ENCODE peak calls at places on chromosomes 6 and 20, in ten cellular contexts. One of them, this sample, is unnamed.

GRCh38 chr20:62159835-62160234 is 16.3 kb downstream of the SS18L1 start:
- DNase-seq in DMS153: no peak
- DNase-seq in kidney glomerular epithelial cell: no peak
- DNase-seq in non-pigmented ciliary epithelial cell: no peak
- DNase-seq in psoas muscle: no peak
- DNase-seq in GM06990: no peak
- DNase-seq in H9: no peak
- DNase-seq in NCI-H1105: no peak
- DNase-seq in head of caudate nucleus: no peak
- DNase-seq in occipital lobe: no peak
- DNase-seq in this sample: no peak

GRCh38 chr20:63835031-63835858 is 4.2 kb upstream of the ZBTB46 start:
- DNase-seq in non-pigmented ciliary epithelial cell: peak; percentile 96
- DNase-seq in H9: peak; percentile 97
- DNase-seq in head of caudate nucleus: peak; percentile 56
- DNase-seq in psoas muscle: peak; percentile 91
- DNase-seq in GM06990: no peak
- DNase-seq in NCI-H1105: no peak
- DNase-seq in occipital lobe: peak; percentile 51
- DNase-seq in kidney glomerular epithelial cell: peak; percentile 92
- DNase-seq in DMS153: peak; percentile 89
- DNase-seq in this sample: no peak

GRCh38 chr20:37364927-37365272 is 19.0 kb downstream of the SRC start:
- DNase-seq in DMS153: no peak
- DNase-seq in H9: no peak
- DNase-seq in occipital lobe: no peak
- DNase-seq in kidney glomerular epithelial cell: no peak
- DNase-seq in non-pigmented ciliary epithelial cell: no peak
- DNase-seq in psoas muscle: no peak
- DNase-seq in GM06990: no peak
- DNase-seq in head of caudate nucleus: no peak
- DNase-seq in NCI-H1105: no peak
- DNase-seq in this sample: no peak

GRCh38 chr6:117270121-117270959 is 5.0 kb downstream of the VGLL2 start:
- DNase-seq in head of caudate nucleus: no peak
- DNase-seq in NCI-H1105: peak; percentile 35
- DNase-seq in occipital lobe: no peak
- DNase-seq in psoas muscle: peak; percentile 74
- DNase-seq in kidney glomerular epithelial cell: no peak
- DNase-seq in GM06990: no peak
- DNase-seq in non-pigmented ciliary epithelial cell: no peak
- DNase-seq in DMS153: no peak
- DNase-seq in H9: peak; percentile 68
- DNase-seq in this sample: no peak

GRCh38 chr20:39264506-39265172 is 302.5 kb downstream of the DHX35 start:
- DNase-seq in kidney glomerular epithelial cell: peak; percentile 76
- DNase-seq in GM06990: no peak
- DNase-seq in DMS153: peak; percentile 35
- DNase-seq in NCI-H1105: peak; percentile 40
- DNase-seq in head of caudate nucleus: peak; percentile 85
- DNase-seq in non-pigmented ciliary epithelial cell: peak; percentile 28
- DNase-seq in occipital lobe: peak; percentile 45
- DNase-seq in H9: peak; percentile 79
- DNase-seq in psoas muscle: peak; percentile 74
- DNase-seq in this sample: no peak

GRCh38 chr6:43739642-43740091 is 30.3 kb upstream of the VEGFA start:
- DNase-seq in head of caudate nucleus: no peak
- DNase-seq in NCI-H1105: no peak
- DNase-seq in psoas muscle: no peak
- DNase-seq in occipital lobe: no peak
- DNase-seq in non-pigmented ciliary epithelial cell: no peak
- DNase-seq in H9: peak; percentile 19
- DNase-seq in kidney glomerular epithelial cell: no peak
- DNase-seq in DMS153: no peak
- DNase-seq in GM06990: no peak
- DNase-seq in this sample: no peak

GRCh38 chr6:37038297-37039198 is 33.1 kb downstream of the FGD2 start:
- DNase-seq in occipital lobe: no peak
- DNase-seq in GM06990: no peak
- DNase-seq in psoas muscle: peak; percentile 83
- DNase-seq in non-pigmented ciliary epithelial cell: no peak
- DNase-seq in kidney glomerular epithelial cell: no peak
- DNase-seq in head of caudate nucleus: peak; percentile 33
- DNase-seq in NCI-H1105: peak; percentile 54
- DNase-seq in DMS153: no peak
- DNase-seq in H9: no peak
- DNase-seq in this sample: no peak

GRCh38 chr6:118542184-118542952 is 5.7 kb upstream of the PLN start:
- DNase-seq in non-pigmented ciliary epithelial cell: peak; percentile 65
- DNase-seq in GM06990: no peak
- DNase-seq in H9: no peak
- DNase-seq in DMS153: no peak
- DNase-seq in kidney glomerular epithelial cell: peak; percentile 37
- DNase-seq in head of caudate nucleus: no peak
- DNase-seq in NCI-H1105: no peak
- DNase-seq in psoas muscle: no peak
- DNase-seq in occipital lobe: no peak
- DNase-seq in this sample: no peak

GRCh38 chr20:35007413-35007812 is 51.7 kb downstream of the MYH7B start:
- DNase-seq in head of caudate nucleus: peak; percentile 7
- DNase-seq in occipital lobe: no peak
- DNase-seq in kidney glomerular epithelial cell: no peak
- DNase-seq in psoas muscle: no peak
- DNase-seq in H9: no peak
- DNase-seq in NCI-H1105: no peak
- DNase-seq in GM06990: no peak
- DNase-seq in DMS153: no peak
- DNase-seq in non-pigmented ciliary epithelial cell: no peak
- DNase-seq in this sample: no peak

GRCh38 chr20:25867776-25868649 is 171.4 kb upstream of the ZNF337 start:
- DNase-seq in psoas muscle: peak; percentile 91
- DNase-seq in NCI-H1105: peak; percentile 81
- DNase-seq in GM06990: peak; percentile 46
- DNase-seq in DMS153: no peak
- DNase-seq in non-pigmented ciliary epithelial cell: no peak
- DNase-seq in H9: peak; percentile 78
- DNase-seq in kidney glomerular epithelial cell: peak; percentile 2
- DNase-seq in occipital lobe: peak; percentile 87
- DNase-seq in head of caudate nucleus: peak; percentile 94
- DNase-seq in this sample: no peak

GRCh38 chr20:59640267-59640666 is 35.9 kb downstream of the PHACTR3 start:
- DNase-seq in occipital lobe: no peak
- DNase-seq in DMS153: no peak
- DNase-seq in non-pigmented ciliary epithelial cell: no peak
- DNase-seq in head of caudate nucleus: no peak
- DNase-seq in GM06990: no peak
- DNase-seq in H9: no peak
- DNase-seq in NCI-H1105: no peak
- DNase-seq in psoas muscle: no peak
- DNase-seq in kidney glomerular epithelial cell: no peak
- DNase-seq in this sample: no peak

GRCh38 chr6:130944486-130944885 is 117.3 kb downstream of the SMLR1 start:
- DNase-seq in DMS153: no peak
- DNase-seq in psoas muscle: no peak
- DNase-seq in non-pigmented ciliary epithelial cell: no peak
- DNase-seq in occipital lobe: no peak
- DNase-seq in head of caudate nucleus: no peak
- DNase-seq in H9: no peak
- DNase-seq in NCI-H1105: no peak
- DNase-seq in GM06990: no peak
- DNase-seq in kidney glomerular epithelial cell: no peak
- DNase-seq in this sample: no peak

GRCh38 chr20:41078329-41078728 is 49.7 kb downstream of the TOP1 start:
- DNase-seq in NCI-H1105: no peak
- DNase-seq in GM06990: no peak
- DNase-seq in kidney glomerular epithelial cell: peak; percentile 59
- DNase-seq in psoas muscle: no peak
- DNase-seq in head of caudate nucleus: no peak
- DNase-seq in DMS153: no peak
- DNase-seq in non-pigmented ciliary epithelial cell: peak; percentile 20
- DNase-seq in H9: no peak
- DNase-seq in occipital lobe: no peak
- DNase-seq in this sample: no peak

GRCh38 chr6:117167520-117168271 is 97.7 kb upstream of the VGLL2 start:
- DNase-seq in GM06990: no peak
- DNase-seq in DMS153: no peak
- DNase-seq in psoas muscle: peak; percentile 61
- DNase-seq in kidney glomerular epithelial cell: no peak
- DNase-seq in NCI-H1105: no peak
- DNase-seq in occipital lobe: no peak
- DNase-seq in head of caudate nucleus: no peak
- DNase-seq in H9: peak; percentile 42
- DNase-seq in non-pigmented ciliary epithelial cell: peak; percentile 14
- DNase-seq in this sample: no peak

GRCh38 chr20:29878777-29879442 is 1378.6 kb upstream of the DEFB115 start:
- DNase-seq in psoas muscle: peak; percentile 55
- DNase-seq in occipital lobe: no peak
- DNase-seq in kidney glomerular epithelial cell: no peak
- DNase-seq in H9: no peak
- DNase-seq in head of caudate nucleus: peak; percentile 16
- DNase-seq in non-pigmented ciliary epithelial cell: no peak
- DNase-seq in NCI-H1105: no peak
- DNase-seq in GM06990: no peak
- DNase-seq in DMS153: no peak
- DNase-seq in this sample: no peak

GRCh38 chr6:151014404-151015150 is 149.1 kb downstream of the MTHFD1L start:
- DNase-seq in GM06990: peak; percentile 39
- DNase-seq in NCI-H1105: peak; percentile 80
- DNase-seq in psoas muscle: peak; percentile 74
- DNase-seq in non-pigmented ciliary epithelial cell: no peak
- DNase-seq in H9: peak; percentile 83
- DNase-seq in occipital lobe: peak; percentile 19
- DNase-seq in head of caudate nucleus: peak; percentile 73
- DNase-seq in kidney glomerular epithelial cell: peak; percentile 69
- DNase-seq in DMS153: peak; percentile 25
- DNase-seq in this sample: peak; percentile 31

GRCh38 chr6:107308676-107309075 is 150.7 kb downstream of the PDSS2 start:
- DNase-seq in H9: no peak
- DNase-seq in kidney glomerular epithelial cell: no peak
- DNase-seq in head of caudate nucleus: no peak
- DNase-seq in NCI-H1105: no peak
- DNase-seq in non-pigmented ciliary epithelial cell: no peak
- DNase-seq in GM06990: no peak
- DNase-seq in psoas muscle: no peak
- DNase-seq in occipital lobe: no peak
- DNase-seq in DMS153: no peak
- DNase-seq in this sample: no peak

GRCh38 chr20:37651932-37652331 is 41.9 kb upstream of the CTNNBL1 start:
- DNase-seq in occipital lobe: no peak
- DNase-seq in non-pigmented ciliary epithelial cell: no peak
- DNase-seq in DMS153: peak; percentile 3
- DNase-seq in psoas muscle: peak; percentile 65
- DNase-seq in NCI-H1105: peak; percentile 25
- DNase-seq in GM06990: peak; percentile 30
- DNase-seq in H9: peak; percentile 77
- DNase-seq in head of caudate nucleus: peak; percentile 22
- DNase-seq in kidney glomerular epithelial cell: no peak
- DNase-seq in this sample: no peak

This sample was measured in NCI-H1048.